ENCODE peak calls at places on chromosomes 5 and 9, in four cellular contexts. Z, Q, W and P are unnamed samples.

GRCh38 chr5:92629000-92629399 is 952.0 kb downstream of the NR2F1-AS1 start:
- DNase-seq in Z (no peak), Q (no peak), W (no peak), P (no peak)

GRCh38 chr5:78638423-78638822 is 10.1 kb downstream of the LHFPL2 start:
- DNase-seq in Z (peak; percentile 84), Q (peak; percentile 56), W (peak; percentile 63), P (peak; percentile 88)

GRCh38 chr5:60228676-60229075 is 335.1 kb upstream of the PDE4D start:
- DNase-seq in Z (no peak), Q (no peak), W (no peak), P (no peak)

GRCh38 chr5:120568716-120569115 is 104.6 kb downstream of the PRR16 start:
- DNase-seq in Z (no peak), Q (no peak), W (no peak), P (no peak)

GRCh38 chr9:112858625-112859147 is 32.0 kb downstream of the SLC46A2 start:
- DNase-seq in Z (no peak), Q (no peak), W (no peak), P (no peak)

GRCh38 chr5:56601641-56602071 is 213.7 kb upstream of the MAP3K1 start:
- DNase-seq in Z (peak; percentile 43), Q (no peak), W (no peak), P (no peak)

GRCh38 chr5:103473725-103474124 is 88.9 kb downstream of the NUDT12 start:
- DNase-seq in Z (no peak), Q (no peak), W (no peak), P (no peak)

GRCh38 chr5:15574806-15575205 is 74.8 kb downstream of the FBXL7 start:
- DNase-seq in Z (no peak), Q (no peak), W (no peak), P (no peak)

GRCh38 chr9:14326264-14326826 is 12.4 kb upstream of the NFIB start:
- DNase-seq in Z (no peak), Q (no peak), W (no peak), P (no peak)

GRCh38 chr9:21744874-21745273 is 57.6 kb upstream of the MTAP start:
- DNase-seq in Z (no peak), Q (no peak), W (no peak), P (no peak)

GRCh38 chr9:122579874-122580273 is 3.3 kb downstream of the OR1L8 start:
- DNase-seq in Z (no peak), Q (no peak), W (no peak), P (no peak)

GRCh38 chr9:110152704-110153374 is 55.1 kb downstream of the C9orf152 start:
- DNase-seq in Z (peak; percentile 74), Q (peak; percentile 63), W (no peak), P (no peak)

GRCh38 chr5:158910782-158911692 is 188.7 kb downstream of the EBF1 start:
- DNase-seq in Z (no peak), Q (no peak), W (no peak), P (no peak)

GRCh38 chr9:110769667-110770066 is 101.1 kb downstream of the MUSK start:
- DNase-seq in Z (no peak), Q (no peak), W (no peak), P (no peak)

GRCh38 chr5:72380491-72381274 is 60.5 kb downstream of the PTCD2 start:
- DNase-seq in Z (no peak), Q (no peak), W (no peak), P (peak; percentile 8)

GRCh38 chr9:132146015-132146414 is 15.8 kb upstream of the NTNG2 start:
- DNase-seq in Z (no peak), Q (no peak), W (no peak), P (no peak)

DNA sequence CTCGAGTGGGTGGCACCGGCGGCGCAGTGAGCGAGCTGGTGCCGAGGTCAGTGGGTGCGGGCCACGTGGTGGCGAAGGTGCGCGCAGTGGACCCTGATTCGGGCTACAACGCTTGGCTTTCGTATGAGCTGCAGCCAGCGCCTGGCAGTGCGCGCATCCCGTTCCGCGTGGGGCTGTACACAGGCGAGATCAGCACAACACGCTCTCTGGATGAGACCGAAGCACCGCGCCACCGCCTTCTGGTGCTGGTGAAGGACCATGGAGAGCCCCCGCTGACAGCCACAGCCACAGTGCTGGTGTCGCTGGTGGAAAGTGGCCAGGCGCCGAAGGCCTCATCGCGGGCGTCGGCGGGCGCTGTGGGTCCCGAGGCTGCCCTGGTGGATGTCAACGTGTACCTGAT is 2.1 kb downstream of the PCDHA5 start:
- DNase-seq in Z (no peak), Q (no peak), W (no peak), P (no peak)
- H3K4me1 ChIP-seq in Z (no peaks in the 10 kb centered on the region), Q (no peaks in the 10 kb centered on the region), W (no peaks in the 10 kb centered on the region), P (no peaks in the 10 kb centered on the region)

GRCh38 chr5:151212361-151212899 is 11.5 kb downstream of the CCDC69 start:
- DNase-seq in Z (no peak), Q (no peak), W (peak; percentile 18), P (no peak)

GRCh38 chr5:151214614-151215545 is 9.0 kb downstream of the CCDC69 start:
- DNase-seq in Z (no peak), Q (peak; percentile 25), W (peak; percentile 55), P (no peak)

GRCh38 chr5:151216781-151217180 is 7.1 kb downstream of the CCDC69 start:
- DNase-seq in Z (no peak), Q (no peak), W (no peak), P (no peak)

GRCh38 chr5:151215546-151215880 is 8.4 kb downstream of the CCDC69 start:
- DNase-seq in Z (no peak), Q (no peak), W (no peak), P (no peak)

DNA sequence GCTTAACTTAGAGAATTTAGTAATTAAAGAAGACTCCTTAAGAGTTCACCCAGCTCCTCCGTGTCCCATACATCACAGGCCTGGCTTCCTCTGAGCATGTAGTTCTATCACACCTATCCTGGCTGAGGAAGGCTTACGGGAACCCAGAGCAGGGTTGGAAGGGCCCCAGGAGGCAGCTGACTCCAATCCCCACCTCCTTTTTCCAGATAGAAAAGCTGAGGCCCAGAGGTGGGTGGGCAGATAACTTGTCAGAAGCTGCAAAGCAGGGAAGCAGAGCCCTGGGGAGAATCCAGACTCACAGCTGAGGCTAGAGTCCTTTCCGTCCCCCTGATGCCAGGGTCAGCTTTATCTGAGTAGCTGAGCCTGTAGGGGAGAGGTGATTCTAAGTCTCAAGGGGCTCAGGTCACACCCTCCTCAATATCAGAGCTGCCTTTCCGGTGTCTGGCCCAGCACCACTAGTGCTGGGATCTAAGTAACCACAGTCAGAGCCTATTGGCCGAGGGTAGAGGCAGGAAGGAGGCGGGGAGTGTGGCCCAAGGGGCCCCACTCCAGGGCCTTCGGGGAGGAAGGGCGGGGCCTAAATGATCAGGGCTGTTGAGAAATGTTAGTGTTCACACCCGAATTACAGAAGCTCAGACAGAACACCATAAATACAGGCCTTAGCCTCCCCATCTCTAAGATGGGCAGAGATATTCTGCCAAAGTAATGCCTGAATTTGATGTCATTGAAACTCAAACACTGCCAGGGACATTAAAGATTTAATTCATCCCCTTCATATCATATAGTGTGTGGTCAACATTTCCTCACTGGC is 9.9 kb downstream of the CCDC69 start:
- DNase-seq in Z (peak; percentile 73), Q (peak; percentile 45), W (peak; percentile 89), P (peak; percentile 50)
- H3K4me3 ChIP-seq in Z (no peak overlapping the region), Q (peak overlapping the region; percentile 44), W (no peak overlapping the region), P (no peak overlapping the region)

GRCh38 chr5:157309796-157310195 is 43.9 kb downstream of the CYFIP2 start:
- DNase-seq in Z (no peak), Q (no peak), W (no peak), P (no peak)
- H3K27ac ChIP-seq in Z (no peak overlapping the region), Q (no peak overlapping the region), W (no peak overlapping the region), P (no peak overlapping the region)

DNA sequence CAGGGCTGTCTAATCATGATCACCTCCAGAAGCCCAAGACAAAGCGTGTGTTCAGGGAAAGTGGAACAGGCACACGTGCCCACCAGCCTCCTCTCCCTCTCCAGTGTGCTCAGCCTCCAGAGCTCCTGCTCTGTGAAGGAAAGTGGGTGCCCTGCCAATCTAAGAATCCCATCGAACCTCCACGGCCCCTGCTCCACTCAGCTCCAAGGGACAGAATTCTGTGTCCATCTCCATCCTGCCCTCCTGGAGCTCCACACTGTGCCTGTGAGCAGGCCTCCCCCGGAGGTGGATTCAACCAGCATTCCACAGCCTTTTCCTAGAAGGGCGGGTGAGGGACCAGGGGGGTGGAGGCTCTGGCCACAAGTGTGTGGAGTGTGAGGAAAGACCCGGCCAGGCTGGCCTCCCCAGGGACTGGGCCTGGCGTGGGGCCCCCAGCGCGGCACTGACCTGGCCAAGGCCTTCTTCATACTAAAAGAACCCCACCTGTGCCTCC is 6.0 kb downstream of the EEIG1 start:
- DNase-seq in Z (no peak), Q (no peak), W (no peak), P (peak; percentile 61)
- H3K4me1 ChIP-seq in Z (peaks cover 69% of the 10 kb centered on the region), Q (peaks cover 64% of the 10 kb centered on the region), W (peaks cover 9% of the 10 kb centered on the region), P (peaks cover 91% of the 10 kb centered on the region)